ENCODE peak calls at places on chromosomes 5 and 9, in six cellular contexts. G is PC-3, D is MM.1S, B is GM23248, Q is HCT116, V is SK-N-SH. X is an unnamed sample. For H3K4me1, the result is how much of the 10 kb centered on the place peaks cover.

GRCh38 chr9:93886911-93887310 is 68.2 kb downstream of the BARX1 start:
- DNase-seq in V (no peak), D (no peak), Q (no peak), G (no peak), B (no peak), X (no peak)

GRCh38 chr9:135067091-135067710 is 20.3 kb upstream of the OLFM1 start:
- DNase-seq in D (no peak), B (no peak), G (no peak), V (no peak), Q (no peak), X (no peak)

GRCh38 chr9:123355761-123356520 is at the start of gene CRB2:
- DNase-seq in D (no peak), V (peak), Q (no peak), G (no peak), B (no peak), X (peak)

GRCh38 chr9:109791747-109792146 is 11.7 kb downstream of the PALM2AKAP2 start:
- DNase-seq in Q (no peak), G (no peak), V (no peak), B (no peak), D (no peak), X (no peak)

GRCh38 chr9:123927625-123928308 is 2.2 kb downstream of the DENND1A start:
- DNase-seq in V (no peak), D (peak), G (peak), B (peak), Q (no peak), X (no peak)

GRCh38 chr9:80359291-80359690 is 787.5 kb downstream of the TLE4 start:
- DNase-seq in G (no peak), Q (no peak), V (no peak), D (no peak), B (no peak), X (no peak)

GRCh38 chr9:133257398-133258053 is 17.5 kb downstream of the ABO start:
- DNase-seq in Q (no peak), V (no peak), D (no peak), G (no peak), B (no peak), X (no peak)

GRCh38 chr9:36924071-36924470 is 110.0 kb downstream of the PAX5 start:
- DNase-seq in B (peak), Q (peak), D (peak), V (no peak), G (peak), X (no peak)

GRCh38 chr5:110651507-110651906 is 75.0 kb downstream of the TMEM232 start:
- DNase-seq in Q (no peak), V (no peak), D (no peak), B (peak), G (no peak), X (no peak)

GRCh38 chr5:41403846-41404245 is 106.6 kb downstream of the PLCXD3 start:
- DNase-seq in D (no peak), G (no peak), Q (no peak), V (no peak), B (peak), X (no peak)

DNA sequence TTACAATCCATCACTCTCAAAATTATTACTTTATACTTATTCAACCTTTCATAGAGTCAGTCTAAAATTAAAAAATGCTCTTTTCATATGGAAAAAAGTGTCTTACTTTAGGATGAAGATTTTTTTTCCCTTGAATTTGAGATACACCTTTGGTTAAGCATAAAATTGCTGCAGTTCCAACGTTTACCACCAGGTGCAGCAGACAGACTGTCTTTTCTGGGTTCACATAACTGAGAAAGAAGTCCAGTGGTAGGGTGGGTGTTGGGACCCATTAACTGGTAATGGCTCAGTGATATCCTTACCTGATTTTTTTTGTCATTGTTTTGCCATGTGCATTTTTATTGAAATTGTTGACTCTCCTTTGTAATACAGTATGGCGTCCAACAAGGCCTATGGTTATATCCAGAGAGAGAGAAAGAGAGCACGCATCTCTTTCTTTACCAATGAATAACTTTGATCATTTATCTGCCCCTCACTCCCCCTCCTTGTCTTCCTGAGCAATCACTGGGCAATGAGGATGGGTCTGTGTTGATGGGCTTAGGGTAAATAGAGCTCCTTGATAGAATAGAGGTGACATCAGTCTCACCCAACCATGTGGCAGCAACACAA is 98.4 kb downstream of the FBXL7 start:
- DNase-seq in G (peak), B (peak), Q (no peak), D (peak), V (no peak), X (peak)
- TF ChIP-seq EZH2phosphoT487 in G (no peak), B (no peak), Q (no peak), D (no peak), V (no peak), X (no peak)

GRCh38 chr9:114953917-114954316 is 23.5 kb upstream of the TNFSF8 start:
- DNase-seq in G (peak), B (peak), D (no peak), V (no peak), Q (no peak), X (no peak)
- H3K9ac ChIP-seq in G (no peak), B (no peak), D (no peak), V (no peak), Q (no peak), X (no peak)

DNA sequence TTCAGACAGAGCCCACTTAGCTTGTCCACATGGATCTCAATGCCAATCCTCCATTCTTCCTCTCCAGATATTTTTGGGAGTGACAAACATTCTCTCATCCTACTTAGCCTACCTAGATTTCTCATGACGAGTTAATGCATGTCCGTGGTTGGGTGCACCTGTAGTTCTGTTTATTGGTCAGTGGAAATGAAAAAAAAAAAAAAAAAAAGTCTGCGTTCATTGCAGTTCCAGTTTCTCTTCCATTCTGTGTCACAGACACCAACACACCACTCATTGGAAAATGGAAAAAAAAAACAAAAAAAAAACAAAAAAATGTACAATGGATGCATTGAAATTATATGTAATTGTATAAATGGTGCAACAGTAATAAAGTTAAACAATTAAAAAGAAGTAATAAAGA is 59.0 kb downstream of the BASP1 start:
- DNase-seq in B (no peak), D (no peak), G (no peak), V (no peak), Q (no peak), X (no peak)
- H3K4me1 ChIP-seq in B (under half), D (under half), G (under half), V (under half), Q (under half), X (under half)

GRCh38 chr5:142745268-142745667 is 24.9 kb upstream of the ARHGAP26 start:
- DNase-seq in V (no peak), D (no peak), B (no peak), Q (no peak), G (no peak), X (no peak)

GRCh38 chr5:142747034-142747433 is 23.1 kb upstream of the ARHGAP26 start:
- DNase-seq in Q (no peak), V (no peak), G (no peak), D (no peak), B (peak), X (no peak)

GRCh38 chr5:142748132-142748531 is 22.0 kb upstream of the ARHGAP26 start:
- DNase-seq in D (no peak), B (peak), Q (no peak), V (no peak), G (no peak), X (no peak)

GRCh38 chr5:142748568-142749249 is 21.5 kb upstream of the ARHGAP26 start:
- DNase-seq in V (peak), G (peak), D (peak), Q (no peak), B (no peak), X (peak)

GRCh38 chr5:142746532-142746931 is 23.6 kb upstream of the ARHGAP26 start:
- DNase-seq in V (peak), Q (no peak), D (no peak), B (no peak), G (no peak), X (no peak)
- TF ChIP-seq EZH2phosphoT487 in V (no peak), Q (no peak), D (no peak), B (no peak), G (no peak), X (no peak)

DNA sequence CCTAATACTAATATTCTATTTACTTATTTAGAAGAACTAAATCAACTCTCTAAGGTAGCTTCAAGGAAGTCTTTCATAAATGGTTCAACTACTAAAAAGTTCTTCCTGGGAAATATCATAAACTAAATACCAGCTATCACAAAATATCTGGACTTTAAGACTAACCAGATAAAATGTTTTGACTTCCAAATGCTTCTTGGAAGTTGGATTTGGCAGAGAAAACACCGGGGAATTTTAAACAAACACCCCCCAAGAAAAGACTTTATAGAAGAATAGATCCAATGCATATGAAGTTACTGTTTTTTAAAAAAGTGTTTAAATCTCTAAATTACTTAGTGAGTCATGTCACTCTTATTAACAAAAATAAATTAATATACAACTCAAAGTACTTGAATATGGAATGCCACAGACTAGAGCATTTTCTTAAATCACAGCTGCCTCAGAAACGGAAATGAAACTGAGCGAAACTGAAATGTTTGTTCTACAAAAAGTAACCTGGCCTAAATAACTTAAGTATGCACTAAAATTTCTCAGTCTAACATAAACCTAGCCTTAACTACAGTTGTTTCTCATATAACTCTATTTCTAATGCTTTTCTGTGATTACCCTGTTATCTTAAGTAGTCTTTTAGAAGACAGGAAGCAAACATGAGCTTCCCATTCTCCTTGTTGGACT is 6.8 kb downstream of the ABCA1 start:
- DNase-seq in G (no peak), Q (no peak), D (peak), V (no peak), B (no peak), X (no peak)
- H3K9ac ChIP-seq in G (no peak), Q (no peak), D (no peak), V (no peak), B (no peak), X (no peak)

X was measured in neural progenitor cell.